ENCODE peak calls at places on chromosomes 5 and 9, in four cellular contexts. One of them, this sample, is unnamed.
A peak's percentile ranks its signal among the peaks of the same experiment; 100 is the strongest.

GRCh38 chr9:134206317-134207300 is 42.2 kb upstream of the RNU6ATAC start:
- DNase-seq in naive B cell: no peak
- DNase-seq in stimulated activated CD4-positive, alpha-beta T cell treated with anti-CD3 and anti-CD28 coated beads, Interleukin-4, amount 100 ng/mL, for 4 hours: no peak
- DNase-seq in germinal center: no peak
- DNase-seq in this sample: no peak

GRCh38 chr5:66647146-66647856 is 51.1 kb downstream of the MAST4 start:
- DNase-seq in naive B cell: no peak
- DNase-seq in stimulated activated CD4-positive, alpha-beta T cell treated with anti-CD3 and anti-CD28 coated beads, Interleukin-4, amount 100 ng/mL, for 4 hours: no peak
- DNase-seq in germinal center: no peak
- DNase-seq in this sample: no peak

GRCh38 chr5:137831526-137831925 is 36.1 kb upstream of the MYOT start:
- DNase-seq in naive B cell: no peak
- DNase-seq in stimulated activated CD4-positive, alpha-beta T cell treated with anti-CD3 and anti-CD28 coated beads, Interleukin-4, amount 100 ng/mL, for 4 hours: no peak
- DNase-seq in germinal center: no peak
- DNase-seq in this sample: no peak

GRCh38 chr5:166031926-166032325 is 2259.5 kb upstream of the WWC1 start:
- DNase-seq in naive B cell: no peak
- DNase-seq in stimulated activated CD4-positive, alpha-beta T cell treated with anti-CD3 and anti-CD28 coated beads, Interleukin-4, amount 100 ng/mL, for 4 hours: no peak
- DNase-seq in germinal center: no peak
- DNase-seq in this sample: no peak

GRCh38 chr5:75010838-75011237 is 41.5 kb downstream of the GCNT4 start:
- DNase-seq in naive B cell: no peak
- DNase-seq in stimulated activated CD4-positive, alpha-beta T cell treated with anti-CD3 and anti-CD28 coated beads, Interleukin-4, amount 100 ng/mL, for 4 hours: no peak
- DNase-seq in germinal center: no peak
- DNase-seq in this sample: no peak

GRCh38 chr5:102511666-102512065 is 12.9 kb upstream of the SLCO6A1 start:
- DNase-seq in naive B cell: no peak
- DNase-seq in stimulated activated CD4-positive, alpha-beta T cell treated with anti-CD3 and anti-CD28 coated beads, Interleukin-4, amount 100 ng/mL, for 4 hours: no peak
- DNase-seq in germinal center: no peak
- DNase-seq in this sample: peak; percentile 65

GRCh38 chr5:105506692-105507277 is 1944.2 kb upstream of the NUDT12 start:
- DNase-seq in naive B cell: no peak
- DNase-seq in stimulated activated CD4-positive, alpha-beta T cell treated with anti-CD3 and anti-CD28 coated beads, Interleukin-4, amount 100 ng/mL, for 4 hours: no peak
- DNase-seq in germinal center: no peak
- DNase-seq in this sample: no peak

GRCh38 chr5:181133610-181134231 is 2.8 kb upstream of the OR2V1 start:
- DNase-seq in naive B cell: no peak
- DNase-seq in stimulated activated CD4-positive, alpha-beta T cell treated with anti-CD3 and anti-CD28 coated beads, Interleukin-4, amount 100 ng/mL, for 4 hours: no peak
- DNase-seq in germinal center: no peak
- DNase-seq in this sample: no peak

GRCh38 chr9:107749787-107750444 is 260.3 kb upstream of the KLF4 start:
- DNase-seq in naive B cell: no peak
- DNase-seq in stimulated activated CD4-positive, alpha-beta T cell treated with anti-CD3 and anti-CD28 coated beads, Interleukin-4, amount 100 ng/mL, for 4 hours: no peak
- DNase-seq in germinal center: no peak
- DNase-seq in this sample: peak; percentile 93

GRCh38 chr5:140111043-140111858 is 2.7 kb upstream of the PURA start:
- DNase-seq in naive B cell: no peak
- DNase-seq in stimulated activated CD4-positive, alpha-beta T cell treated with anti-CD3 and anti-CD28 coated beads, Interleukin-4, amount 100 ng/mL, for 4 hours: no peak
- DNase-seq in germinal center: no peak
- DNase-seq in this sample: no peak

GRCh38 chr5:151758141-151758429 is 346 bp downstream of the ATOX1 start:
- DNase-seq in naive B cell: no peak
- DNase-seq in stimulated activated CD4-positive, alpha-beta T cell treated with anti-CD3 and anti-CD28 coated beads, Interleukin-4, amount 100 ng/mL, for 4 hours: no peak
- DNase-seq in germinal center: peak; percentile 28
- DNase-seq in this sample: no peak

GRCh38 chr5:41794478-41794877 is 75.7 kb downstream of the OXCT1 start:
- DNase-seq in naive B cell: no peak
- DNase-seq in stimulated activated CD4-positive, alpha-beta T cell treated with anti-CD3 and anti-CD28 coated beads, Interleukin-4, amount 100 ng/mL, for 4 hours: no peak
- DNase-seq in germinal center: no peak
- DNase-seq in this sample: peak; percentile 30

GRCh38 chr9:27945386-27945785 is 372.1 kb upstream of the C9orf72 start:
- DNase-seq in naive B cell: no peak
- DNase-seq in stimulated activated CD4-positive, alpha-beta T cell treated with anti-CD3 and anti-CD28 coated beads, Interleukin-4, amount 100 ng/mL, for 4 hours: no peak
- DNase-seq in germinal center: no peak
- DNase-seq in this sample: no peak

GRCh38 chr9:87570000-87570834 is 72.5 kb downstream of the DAPK1 start:
- DNase-seq in naive B cell: no peak
- DNase-seq in stimulated activated CD4-positive, alpha-beta T cell treated with anti-CD3 and anti-CD28 coated beads, Interleukin-4, amount 100 ng/mL, for 4 hours: no peak
- DNase-seq in germinal center: no peak
- DNase-seq in this sample: no peak

GRCh38 chr9:114088571-114089170 is 10.4 kb downstream of the KIF12 start:
- DNase-seq in naive B cell: no peak
- DNase-seq in stimulated activated CD4-positive, alpha-beta T cell treated with anti-CD3 and anti-CD28 coated beads, Interleukin-4, amount 100 ng/mL, for 4 hours: no peak
- DNase-seq in germinal center: no peak
- DNase-seq in this sample: no peak

GRCh38 chr9:136170291-136170901 is 34.5 kb downstream of the LHX3 start:
- DNase-seq in naive B cell: peak; percentile 67
- DNase-seq in stimulated activated CD4-positive, alpha-beta T cell treated with anti-CD3 and anti-CD28 coated beads, Interleukin-4, amount 100 ng/mL, for 4 hours: peak; percentile 14
- DNase-seq in germinal center: peak; percentile 84
- DNase-seq in this sample: no peak

GRCh38 chr5:170154297-170154696 is 48.6 kb downstream of the FOXI1 start:
- DNase-seq in naive B cell: no peak
- DNase-seq in stimulated activated CD4-positive, alpha-beta T cell treated with anti-CD3 and anti-CD28 coated beads, Interleukin-4, amount 100 ng/mL, for 4 hours: no peak
- DNase-seq in germinal center: no peak
- DNase-seq in this sample: no peak

GRCh38 chr5:163938595-163938994 is 433.2 kb downstream of the MAT2B start:
- DNase-seq in naive B cell: no peak
- DNase-seq in stimulated activated CD4-positive, alpha-beta T cell treated with anti-CD3 and anti-CD28 coated beads, Interleukin-4, amount 100 ng/mL, for 4 hours: no peak
- DNase-seq in germinal center: no peak
- DNase-seq in this sample: no peak

GRCh38 chr5:65483474-65484346 is 2.0 kb upstream of the ADAMTS6 start:
- DNase-seq in naive B cell: peak; percentile 31
- DNase-seq in stimulated activated CD4-positive, alpha-beta T cell treated with anti-CD3 and anti-CD28 coated beads, Interleukin-4, amount 100 ng/mL, for 4 hours: no peak
- DNase-seq in germinal center: no peak
- DNase-seq in this sample: peak; percentile 76

GRCh38 chr5:35861718-35862117 is 5.0 kb downstream of the IL7R start:
- DNase-seq in naive B cell: no peak
- DNase-seq in stimulated activated CD4-positive, alpha-beta T cell treated with anti-CD3 and anti-CD28 coated beads, Interleukin-4, amount 100 ng/mL, for 4 hours: no peak
- DNase-seq in germinal center: no peak
- DNase-seq in this sample: no peak

GRCh38 chr5:169939731-169940130 is 40.6 kb downstream of the INSYN2B start:
- DNase-seq in naive B cell: no peak
- DNase-seq in stimulated activated CD4-positive, alpha-beta T cell treated with anti-CD3 and anti-CD28 coated beads, Interleukin-4, amount 100 ng/mL, for 4 hours: no peak
- DNase-seq in germinal center: no peak
- DNase-seq in this sample: no peak

GRCh38 chr5:76804266-76804665 is 14.6 kb upstream of the F2RL1 start:
- DNase-seq in naive B cell: no peak
- DNase-seq in stimulated activated CD4-positive, alpha-beta T cell treated with anti-CD3 and anti-CD28 coated beads, Interleukin-4, amount 100 ng/mL, for 4 hours: no peak
- DNase-seq in germinal center: no peak
- DNase-seq in this sample: no peak

GRCh38 chr5:79800979-79801827 is 111.6 kb downstream of the CMYA5 start:
- DNase-seq in naive B cell: peak; percentile 2
- DNase-seq in stimulated activated CD4-positive, alpha-beta T cell treated with anti-CD3 and anti-CD28 coated beads, Interleukin-4, amount 100 ng/mL, for 4 hours: no peak
- DNase-seq in germinal center: no peak
- DNase-seq in this sample: no peak

GRCh38 chr5:97098864-97099454 is 43.5 kb downstream of the LIX1 start:
- DNase-seq in naive B cell: no peak
- DNase-seq in stimulated activated CD4-positive, alpha-beta T cell treated with anti-CD3 and anti-CD28 coated beads, Interleukin-4, amount 100 ng/mL, for 4 hours: no peak
- DNase-seq in germinal center: no peak
- DNase-seq in this sample: peak; percentile 54

GRCh38 chr9:18359335-18359734 is 114.6 kb upstream of the ADAMTSL1 start:
- DNase-seq in naive B cell: no peak
- DNase-seq in stimulated activated CD4-positive, alpha-beta T cell treated with anti-CD3 and anti-CD28 coated beads, Interleukin-4, amount 100 ng/mL, for 4 hours: no peak
- DNase-seq in germinal center: no peak
- DNase-seq in this sample: no peak

GRCh38 chr5:107483196-107483595 is 187.5 kb downstream of the EFNA5 start:
- DNase-seq in naive B cell: no peak
- DNase-seq in stimulated activated CD4-positive, alpha-beta T cell treated with anti-CD3 and anti-CD28 coated beads, Interleukin-4, amount 100 ng/mL, for 4 hours: no peak
- DNase-seq in germinal center: no peak
- DNase-seq in this sample: no peak

GRCh38 chr9:121756477-121757285 is 105.2 kb downstream of the DAB2IP start:
- DNase-seq in naive B cell: no peak
- DNase-seq in stimulated activated CD4-positive, alpha-beta T cell treated with anti-CD3 and anti-CD28 coated beads, Interleukin-4, amount 100 ng/mL, for 4 hours: no peak
- DNase-seq in germinal center: no peak
- DNase-seq in this sample: peak; percentile 56

GRCh38 chr5:167452186-167452585 is 839.3 kb upstream of the WWC1 start:
- DNase-seq in naive B cell: no peak
- DNase-seq in stimulated activated CD4-positive, alpha-beta T cell treated with anti-CD3 and anti-CD28 coated beads, Interleukin-4, amount 100 ng/mL, for 4 hours: no peak
- DNase-seq in germinal center: no peak
- DNase-seq in this sample: no peak

GRCh38 chr5:145946112-145946861 is 9.9 kb downstream of the SH3RF2 start:
- DNase-seq in naive B cell: no peak
- DNase-seq in stimulated activated CD4-positive, alpha-beta T cell treated with anti-CD3 and anti-CD28 coated beads, Interleukin-4, amount 100 ng/mL, for 4 hours: no peak
- DNase-seq in germinal center: no peak
- DNase-seq in this sample: no peak

GRCh38 chr5:14444988-14445387 is 136.6 kb upstream of the OTULINL start:
- DNase-seq in naive B cell: no peak
- DNase-seq in stimulated activated CD4-positive, alpha-beta T cell treated with anti-CD3 and anti-CD28 coated beads, Interleukin-4, amount 100 ng/mL, for 4 hours: no peak
- DNase-seq in germinal center: no peak
- DNase-seq in this sample: no peak

GRCh38 chr9:136081113-136081825 is 13.8 kb downstream of the NACC2 start:
- DNase-seq in naive B cell: no peak
- DNase-seq in stimulated activated CD4-positive, alpha-beta T cell treated with anti-CD3 and anti-CD28 coated beads, Interleukin-4, amount 100 ng/mL, for 4 hours: no peak
- DNase-seq in germinal center: no peak
- DNase-seq in this sample: no peak

GRCh38 chr5:158287643-158288228 is 428.8 kb upstream of the CLINT1 start:
- DNase-seq in naive B cell: no peak
- DNase-seq in stimulated activated CD4-positive, alpha-beta T cell treated with anti-CD3 and anti-CD28 coated beads, Interleukin-4, amount 100 ng/mL, for 4 hours: no peak
- DNase-seq in germinal center: no peak
- DNase-seq in this sample: no peak

GRCh38 chr5:40497573-40497972 is 182.1 kb upstream of the PTGER4 start:
- DNase-seq in naive B cell: no peak
- DNase-seq in stimulated activated CD4-positive, alpha-beta T cell treated with anti-CD3 and anti-CD28 coated beads, Interleukin-4, amount 100 ng/mL, for 4 hours: no peak
- DNase-seq in germinal center: no peak
- DNase-seq in this sample: no peak

GRCh38 chr5:128478386-128479368 is 59.4 kb downstream of the FBN2 start:
- DNase-seq in naive B cell: no peak
- DNase-seq in stimulated activated CD4-positive, alpha-beta T cell treated with anti-CD3 and anti-CD28 coated beads, Interleukin-4, amount 100 ng/mL, for 4 hours: no peak
- DNase-seq in germinal center: no peak
- DNase-seq in this sample: no peak

GRCh38 chr5:31194892-31195291 is 1.4 kb downstream of the CDH6 start:
- DNase-seq in naive B cell: no peak
- DNase-seq in stimulated activated CD4-positive, alpha-beta T cell treated with anti-CD3 and anti-CD28 coated beads, Interleukin-4, amount 100 ng/mL, for 4 hours: no peak
- DNase-seq in germinal center: no peak
- DNase-seq in this sample: no peak

GRCh38 chr5:149004559-149004958 is 58.3 kb downstream of the SH3TC2 start:
- DNase-seq in naive B cell: no peak
- DNase-seq in stimulated activated CD4-positive, alpha-beta T cell treated with anti-CD3 and anti-CD28 coated beads, Interleukin-4, amount 100 ng/mL, for 4 hours: no peak
- DNase-seq in germinal center: no peak
- DNase-seq in this sample: no peak

GRCh38 chr5:43699910-43700309 is 96.9 kb downstream of the NNT start:
- DNase-seq in naive B cell: no peak
- DNase-seq in stimulated activated CD4-positive, alpha-beta T cell treated with anti-CD3 and anti-CD28 coated beads, Interleukin-4, amount 100 ng/mL, for 4 hours: no peak
- DNase-seq in germinal center: no peak
- DNase-seq in this sample: no peak

GRCh38 chr5:170184007-170184687 is 48.6 kb upstream of the C5orf58 start:
- DNase-seq in naive B cell: no peak
- DNase-seq in stimulated activated CD4-positive, alpha-beta T cell treated with anti-CD3 and anti-CD28 coated beads, Interleukin-4, amount 100 ng/mL, for 4 hours: peak; percentile 6
- DNase-seq in germinal center: peak; percentile 51
- DNase-seq in this sample: peak; percentile 60

GRCh38 chr5:75054110-75054930 is 2.0 kb upstream of the GCNT4 start:
- DNase-seq in naive B cell: no peak
- DNase-seq in stimulated activated CD4-positive, alpha-beta T cell treated with anti-CD3 and anti-CD28 coated beads, Interleukin-4, amount 100 ng/mL, for 4 hours: no peak
- DNase-seq in germinal center: no peak
- DNase-seq in this sample: peak; percentile 44